ENCODE peak calls at places on chromosome 21, in ten cellular contexts. One of them, this sample, is unnamed.

GRCh38 chr21:45074818-45075605 is 632 bp downstream of the ADARB1 start:
- DNase-seq in DND-41: peak; percentile 42
- DNase-seq in pancreas: peak; percentile 79
- DNase-seq in progenitor cell of endocrine pancreas: no peak
- DNase-seq in left ventricle myocardium inferior: no peak
- DNase-seq in endothelial cell: peak; percentile 29
- DNase-seq in fibroblast of lung: peak; percentile 51
- DNase-seq in mammary epithelial cell: peak; percentile 60
- DNase-seq in hepatocyte: peak; percentile 37
- DNase-seq in AG10803: peak; percentile 18
- DNase-seq in this sample: no peak

GRCh38 chr21:33203371-33203724 is 26.4 kb upstream of the IFNAR2 start:
- DNase-seq in hepatocyte: no peak
- DNase-seq in AG10803: no peak
- DNase-seq in fibroblast of lung: no peak
- DNase-seq in mammary epithelial cell: no peak
- DNase-seq in DND-41: no peak
- DNase-seq in progenitor cell of endocrine pancreas: no peak
- DNase-seq in left ventricle myocardium inferior: no peak
- DNase-seq in pancreas: no peak
- DNase-seq in endothelial cell: no peak
- DNase-seq in this sample: no peak

GRCh38 chr21:26506951-26507350 is 66.1 kb downstream of the CYYR1 start:
- DNase-seq in mammary epithelial cell: peak; percentile 86
- DNase-seq in endothelial cell: no peak
- DNase-seq in fibroblast of lung: peak; percentile 54
- DNase-seq in progenitor cell of endocrine pancreas: no peak
- DNase-seq in hepatocyte: peak; percentile 11
- DNase-seq in pancreas: no peak
- DNase-seq in DND-41: no peak
- DNase-seq in AG10803: peak; percentile 72
- DNase-seq in left ventricle myocardium inferior: no peak
- DNase-seq in this sample: no peak

GRCh38 chr21:25396135-25396711 is 211.1 kb downstream of the MRPL39 start:
- DNase-seq in endothelial cell: no peak
- DNase-seq in mammary epithelial cell: no peak
- DNase-seq in left ventricle myocardium inferior: no peak
- DNase-seq in progenitor cell of endocrine pancreas: no peak
- DNase-seq in AG10803: no peak
- DNase-seq in fibroblast of lung: no peak
- DNase-seq in DND-41: no peak
- DNase-seq in hepatocyte: no peak
- DNase-seq in pancreas: no peak
- DNase-seq in this sample: no peak

GRCh38 chr21:31716106-31716505 is 15.8 kb downstream of the SCAF4 start:
- DNase-seq in fibroblast of lung: no peak
- DNase-seq in progenitor cell of endocrine pancreas: no peak
- DNase-seq in pancreas: no peak
- DNase-seq in mammary epithelial cell: no peak
- DNase-seq in AG10803: no peak
- DNase-seq in endothelial cell: no peak
- DNase-seq in hepatocyte: no peak
- DNase-seq in DND-41: no peak
- DNase-seq in left ventricle myocardium inferior: no peak
- DNase-seq in this sample: no peak

GRCh38 chr21:32604484-32604883 is 7.7 kb downstream of the CFAP298 start:
- DNase-seq in DND-41: no peak
- DNase-seq in pancreas: no peak
- DNase-seq in progenitor cell of endocrine pancreas: no peak
- DNase-seq in hepatocyte: no peak
- DNase-seq in mammary epithelial cell: no peak
- DNase-seq in AG10803: no peak
- DNase-seq in endothelial cell: no peak
- DNase-seq in fibroblast of lung: no peak
- DNase-seq in left ventricle myocardium inferior: no peak
- DNase-seq in this sample: no peak

GRCh38 chr21:25984538-25984937 is 186.0 kb downstream of the APP start:
- DNase-seq in hepatocyte: no peak
- DNase-seq in pancreas: no peak
- DNase-seq in progenitor cell of endocrine pancreas: no peak
- DNase-seq in AG10803: no peak
- DNase-seq in DND-41: no peak
- DNase-seq in fibroblast of lung: no peak
- DNase-seq in endothelial cell: no peak
- DNase-seq in left ventricle myocardium inferior: no peak
- DNase-seq in mammary epithelial cell: no peak
- DNase-seq in this sample: no peak

GRCh38 chr21:17612565-17613241 is at the start of gene BTG3:
- DNase-seq in mammary epithelial cell: peak; percentile 70
- DNase-seq in progenitor cell of endocrine pancreas: peak; percentile 64
- DNase-seq in DND-41: peak; percentile 84
- DNase-seq in pancreas: peak; percentile 88
- DNase-seq in AG10803: peak; percentile 79
- DNase-seq in hepatocyte: peak; percentile 93
- DNase-seq in fibroblast of lung: peak; percentile 81
- DNase-seq in left ventricle myocardium inferior: peak; percentile 80
- DNase-seq in endothelial cell: peak; percentile 76
- DNase-seq in this sample: peak; percentile 80

GRCh38 chr21:31347435-31348032 is 3.5 kb upstream of the TIAM1 start:
- DNase-seq in progenitor cell of endocrine pancreas: no peak
- DNase-seq in fibroblast of lung: no peak
- DNase-seq in hepatocyte: peak; percentile 40
- DNase-seq in pancreas: no peak
- DNase-seq in left ventricle myocardium inferior: no peak
- DNase-seq in mammary epithelial cell: no peak
- DNase-seq in DND-41: no peak
- DNase-seq in AG10803: peak; percentile 16
- DNase-seq in endothelial cell: no peak
- DNase-seq in this sample: no peak

GRCh38 chr21:45709127-45709526 is 65.6 kb downstream of the PCBP3 start:
- DNase-seq in progenitor cell of endocrine pancreas: no peak
- DNase-seq in mammary epithelial cell: no peak
- DNase-seq in AG10803: peak; percentile 25
- DNase-seq in hepatocyte: no peak
- DNase-seq in DND-41: no peak
- DNase-seq in endothelial cell: no peak
- DNase-seq in fibroblast of lung: peak; percentile 13
- DNase-seq in left ventricle myocardium inferior: no peak
- DNase-seq in pancreas: no peak
- DNase-seq in this sample: no peak

DNA sequence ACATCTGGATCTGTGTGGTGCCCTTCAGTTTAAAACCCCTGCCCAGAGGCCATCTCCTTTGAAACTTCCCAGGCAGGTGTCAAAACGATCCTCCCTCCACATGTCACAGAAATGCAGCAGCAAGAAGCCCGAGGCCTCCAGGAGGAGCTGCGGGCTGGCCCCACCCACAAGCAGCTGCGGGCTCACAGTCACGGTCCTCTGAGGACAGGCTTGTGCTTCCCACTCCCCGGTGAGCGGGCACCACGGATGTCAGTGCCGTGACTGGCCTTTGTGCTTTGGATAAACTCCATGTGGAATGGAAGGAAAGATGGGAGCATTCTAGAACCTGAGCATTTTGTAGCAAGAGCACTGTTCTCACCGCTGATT is 65.8 kb downstream of the SIK1 start:
- DNase-seq in fibroblast of lung: no peak
- DNase-seq in AG10803: peak; percentile 64
- DNase-seq in hepatocyte: peak; percentile 46
- DNase-seq in DND-41: peak; percentile 80
- DNase-seq in endothelial cell: no peak
- DNase-seq in progenitor cell of endocrine pancreas: no peak
- DNase-seq in pancreas: peak; percentile 44
- DNase-seq in left ventricle myocardium inferior: peak; percentile 58
- DNase-seq in mammary epithelial cell: peak; percentile 50
- DNase-seq in this sample: no peak
- TF ChIP-seq CTCF in fibroblast of lung: no peak
- TF ChIP-seq CTCF in AG10803: peak; percentile 16
- TF ChIP-seq CTCF in hepatocyte: no peak
- TF ChIP-seq CTCF in DND-41: no peak
- TF ChIP-seq CTCF in endothelial cell: no peak
- TF ChIP-seq CTCF in progenitor cell of endocrine pancreas: no peak
- TF ChIP-seq CTCF in pancreas: no peak
- TF ChIP-seq CTCF in left ventricle myocardium inferior: no peak
- TF ChIP-seq CTCF in mammary epithelial cell: no peak
- TF ChIP-seq CTCF in this sample: no peak

GRCh38 chr21:41247561-41247968 is 69.0 kb upstream of the FAM3B start:
- DNase-seq in pancreas: peak; percentile 83
- DNase-seq in fibroblast of lung: peak; percentile 98
- DNase-seq in AG10803: no peak
- DNase-seq in endothelial cell: no peak
- DNase-seq in progenitor cell of endocrine pancreas: no peak
- DNase-seq in hepatocyte: no peak
- DNase-seq in left ventricle myocardium inferior: no peak
- DNase-seq in DND-41: no peak
- DNase-seq in mammary epithelial cell: no peak
- DNase-seq in this sample: no peak

GRCh38 chr21:41243107-41243506 is 73.5 kb upstream of the FAM3B start:
- DNase-seq in AG10803: no peak
- DNase-seq in left ventricle myocardium inferior: no peak
- DNase-seq in progenitor cell of endocrine pancreas: no peak
- DNase-seq in endothelial cell: no peak
- DNase-seq in fibroblast of lung: no peak
- DNase-seq in hepatocyte: no peak
- DNase-seq in DND-41: no peak
- DNase-seq in mammary epithelial cell: no peak
- DNase-seq in pancreas: no peak
- DNase-seq in this sample: no peak

GRCh38 chr21:41246808-41247207 is 69.8 kb upstream of the FAM3B start:
- DNase-seq in left ventricle myocardium inferior: no peak
- DNase-seq in AG10803: no peak
- DNase-seq in hepatocyte: no peak
- DNase-seq in progenitor cell of endocrine pancreas: no peak
- DNase-seq in mammary epithelial cell: no peak
- DNase-seq in endothelial cell: no peak
- DNase-seq in DND-41: no peak
- DNase-seq in pancreas: no peak
- DNase-seq in fibroblast of lung: no peak
- DNase-seq in this sample: no peak

GRCh38 chr21:41247976-41248545 is 68.5 kb upstream of the FAM3B start:
- DNase-seq in left ventricle myocardium inferior: no peak
- DNase-seq in fibroblast of lung: no peak
- DNase-seq in AG10803: no peak
- DNase-seq in hepatocyte: no peak
- DNase-seq in mammary epithelial cell: no peak
- DNase-seq in endothelial cell: no peak
- DNase-seq in DND-41: no peak
- DNase-seq in pancreas: no peak
- DNase-seq in progenitor cell of endocrine pancreas: no peak
- DNase-seq in this sample: no peak

GRCh38 chr21:41245509-41246135 is 71.0 kb upstream of the FAM3B start:
- DNase-seq in AG10803: no peak
- DNase-seq in hepatocyte: no peak
- DNase-seq in left ventricle myocardium inferior: no peak
- DNase-seq in endothelial cell: no peak
- DNase-seq in mammary epithelial cell: no peak
- DNase-seq in DND-41: no peak
- DNase-seq in progenitor cell of endocrine pancreas: no peak
- DNase-seq in fibroblast of lung: no peak
- DNase-seq in pancreas: no peak
- DNase-seq in this sample: no peak
- TF ChIP-seq CTCF in AG10803: no peak
- TF ChIP-seq CTCF in hepatocyte: no peak
- TF ChIP-seq CTCF in left ventricle myocardium inferior: no peak
- TF ChIP-seq CTCF in endothelial cell: no peak
- TF ChIP-seq CTCF in mammary epithelial cell: no peak
- TF ChIP-seq CTCF in DND-41: no peak
- TF ChIP-seq CTCF in progenitor cell of endocrine pancreas: no peak
- TF ChIP-seq CTCF in fibroblast of lung: no peak
- TF ChIP-seq CTCF in pancreas: no peak
- TF ChIP-seq CTCF in this sample: no peak

GRCh38 chr21:42495765-42496119 is 282 bp downstream of the RSPH1 start:
- DNase-seq in left ventricle myocardium inferior: no peak
- DNase-seq in DND-41: no peak
- DNase-seq in endothelial cell: no peak
- DNase-seq in hepatocyte: peak; percentile 70
- DNase-seq in fibroblast of lung: no peak
- DNase-seq in progenitor cell of endocrine pancreas: no peak
- DNase-seq in pancreas: no peak
- DNase-seq in mammary epithelial cell: no peak
- DNase-seq in AG10803: no peak
- DNase-seq in this sample: no peak
- TF ChIP-seq CTCF in left ventricle myocardium inferior: no peak
- TF ChIP-seq CTCF in DND-41: no peak
- TF ChIP-seq CTCF in endothelial cell: no peak
- TF ChIP-seq CTCF in hepatocyte: no peak
- TF ChIP-seq CTCF in fibroblast of lung: no peak
- TF ChIP-seq CTCF in progenitor cell of endocrine pancreas: no peak
- TF ChIP-seq CTCF in pancreas: no peak
- TF ChIP-seq CTCF in mammary epithelial cell: no peak
- TF ChIP-seq CTCF in AG10803: no peak
- TF ChIP-seq CTCF in this sample: no peak

GRCh38 chr21:15731243-15731613 is 1.4 kb downstream of the USP25 start:
- DNase-seq in hepatocyte: no peak
- DNase-seq in left ventricle myocardium inferior: no peak
- DNase-seq in DND-41: no peak
- DNase-seq in mammary epithelial cell: peak; percentile 51
- DNase-seq in fibroblast of lung: peak; percentile 16
- DNase-seq in progenitor cell of endocrine pancreas: no peak
- DNase-seq in AG10803: no peak
- DNase-seq in pancreas: no peak
- DNase-seq in endothelial cell: no peak
- DNase-seq in this sample: no peak

GRCh38 chr21:15730484-15731242 is 881 bp downstream of the USP25 start:
- DNase-seq in mammary epithelial cell: peak; percentile 19
- DNase-seq in progenitor cell of endocrine pancreas: no peak
- DNase-seq in hepatocyte: peak; percentile 12
- DNase-seq in left ventricle myocardium inferior: no peak
- DNase-seq in AG10803: no peak
- DNase-seq in DND-41: peak; percentile 57
- DNase-seq in pancreas: peak; percentile 86
- DNase-seq in fibroblast of lung: no peak
- DNase-seq in endothelial cell: no peak
- DNase-seq in this sample: peak; percentile 42

GRCh38 chr21:15732290-15732995 is 2.7 kb downstream of the USP25 start:
- DNase-seq in mammary epithelial cell: peak; percentile 40
- DNase-seq in AG10803: peak; percentile 30
- DNase-seq in pancreas: no peak
- DNase-seq in progenitor cell of endocrine pancreas: no peak
- DNase-seq in endothelial cell: no peak
- DNase-seq in hepatocyte: peak; percentile 46
- DNase-seq in left ventricle myocardium inferior: no peak
- DNase-seq in fibroblast of lung: peak; percentile 51
- DNase-seq in DND-41: peak; percentile 18
- DNase-seq in this sample: no peak

GRCh38 chr21:15732996-15733329 is 3.2 kb downstream of the USP25 start:
- DNase-seq in hepatocyte: no peak
- DNase-seq in endothelial cell: no peak
- DNase-seq in left ventricle myocardium inferior: no peak
- DNase-seq in DND-41: no peak
- DNase-seq in pancreas: no peak
- DNase-seq in AG10803: no peak
- DNase-seq in progenitor cell of endocrine pancreas: no peak
- DNase-seq in mammary epithelial cell: no peak
- DNase-seq in fibroblast of lung: no peak
- DNase-seq in this sample: no peak

DNA sequence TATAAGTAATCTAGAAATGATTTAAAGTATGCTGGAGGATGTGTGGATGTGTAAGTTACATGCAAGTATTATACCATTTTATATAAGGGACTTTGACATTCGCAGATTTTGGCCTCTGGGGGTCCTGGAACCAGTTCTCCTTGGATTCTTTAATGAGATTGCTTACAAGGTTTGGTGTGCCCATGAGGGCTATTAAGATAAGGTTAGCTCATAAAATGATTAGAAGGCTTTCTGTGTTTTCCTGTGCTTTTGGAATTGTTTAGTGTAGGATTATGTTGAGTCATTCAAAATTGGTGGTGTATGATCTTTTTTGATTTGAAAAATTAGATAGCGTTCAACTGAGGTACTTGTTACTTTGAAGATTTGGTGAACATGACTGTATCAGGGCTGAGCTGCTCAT is 5.6 kb downstream of the USP25 start:
- DNase-seq in progenitor cell of endocrine pancreas: no peak
- DNase-seq in hepatocyte: no peak
- DNase-seq in endothelial cell: no peak
- DNase-seq in left ventricle myocardium inferior: no peak
- DNase-seq in pancreas: no peak
- DNase-seq in AG10803: no peak
- DNase-seq in fibroblast of lung: no peak
- DNase-seq in DND-41: no peak
- DNase-seq in mammary epithelial cell: no peak
- DNase-seq in this sample: no peak
- TF ChIP-seq CTCF in progenitor cell of endocrine pancreas: peak; percentile 9
- TF ChIP-seq CTCF in hepatocyte: no peak
- TF ChIP-seq CTCF in endothelial cell: no peak
- TF ChIP-seq CTCF in left ventricle myocardium inferior: no peak
- TF ChIP-seq CTCF in pancreas: no peak
- TF ChIP-seq CTCF in AG10803: no peak
- TF ChIP-seq CTCF in fibroblast of lung: no peak
- TF ChIP-seq CTCF in DND-41: no peak
- TF ChIP-seq CTCF in mammary epithelial cell: no peak
- TF ChIP-seq CTCF in this sample: no peak

This sample was measured in natural killer cell.